ENCODE peak calls at places on chromosomes 5 and 9, in nine cellular contexts. Q, B, F, D, J, Y, A, S and N are unnamed samples.

GRCh38 chr5:997001-997474 is 11.6 kb upstream of the NKD2 start:
- DNase-seq in B (no peak), A (no peak), J (no peak), Q (no peak), S (no peak), Y (no peak), D (peak; percentile 21), F (peak; percentile 55), N (peak; percentile 25)

GRCh38 chr9:92952861-92953620 is 5.7 kb downstream of the FGD3 start:
- DNase-seq in D (peak; percentile 32), Q (no peak), J (no peak), S (no peak), A (peak; percentile 69), Y (no peak), F (no peak), B (no peak), N (no peak)

GRCh38 chr5:119427052-119427451 is 25.2 kb upstream of the HSD17B4 start:
- DNase-seq in J (no peak), Q (no peak), Y (no peak), D (no peak), B (no peak), S (no peak), F (no peak), A (no peak), N (no peak)

GRCh38 chr5:64331597-64332277 is 166.1 kb downstream of the RNF180 start:
- DNase-seq in D (peak; percentile 93), B (no peak), J (no peak), Q (no peak), Y (no peak), A (peak; percentile 51), S (no peak), F (no peak), N (no peak)

GRCh38 chr5:16815432-16815831 is 120.7 kb downstream of the MYO10 start:
- DNase-seq in D (no peak), S (no peak), B (no peak), Q (no peak), F (no peak), A (no peak), Y (no peak), J (no peak), N (no peak)

GRCh38 chr9:136379891-136380290 is 6.4 kb upstream of the CARD9 start:
- DNase-seq in J (no peak), D (no peak), A (no peak), B (no peak), F (no peak), S (no peak), Q (no peak), Y (no peak), N (no peak)

GRCh38 chr5:177310757-177311173 is 933 bp downstream of the MXD3 start:
- DNase-seq in B (no peak), A (peak; percentile 75), D (no peak), J (peak; percentile 9), S (no peak), Q (no peak), Y (no peak), F (peak; percentile 84), N (peak; percentile 91)

GRCh38 chr5:142466195-142466951 is 141.6 kb upstream of the SPRY4 start:
- DNase-seq in A (no peak), Q (no peak), D (no peak), S (peak; percentile 44), J (no peak), F (no peak), Y (no peak), B (no peak), N (no peak)

GRCh38 chr5:155732587-155733376 is 594.2 kb upstream of the SGCD start:
- DNase-seq in S (no peak), Y (no peak), Q (no peak), A (no peak), D (no peak), J (no peak), F (no peak), B (no peak), N (no peak)

GRCh38 chr5:131947445-131947844 is 2.0 kb upstream of the MEIKIN start:
- DNase-seq in D (no peak), B (no peak), S (no peak), Y (no peak), Q (no peak), J (no peak), A (no peak), F (no peak), N (no peak)

GRCh38 chr9:126702501-126703329 is 89.0 kb downstream of the LMX1B start:
- DNase-seq in Y (no peak), F (peak; percentile 34), D (peak; percentile 42), J (no peak), Q (peak; percentile 23), A (no peak), B (peak; percentile 54), S (no peak), N (no peak)